ENCODE peak calls at places on chromosomes 1 and 21, in six cellular contexts. P is SK-N-SH, W is HCT116, B is OCI-LY7, O is GM23248, X is PC-3. N is an unnamed sample.

GRCh38 chr1:5484451-5485165 is 507.6 kb downstream of the NPHP4 start:
- DNase-seq in P (no peak), X (no peak), O (no peak), W (no peak), B (no peak), N (no peak)

GRCh38 chr1:221264848-221265247 is 385.6 kb downstream of the HLX start:
- DNase-seq in P (no peak), X (no peak), O (no peak), W (no peak), B (no peak), N (no peak)

GRCh38 chr21:46250146-46250725 is 21.7 kb upstream of the LSS start:
- DNase-seq in O (no peak), B (peak; percentile 54), X (no peak), P (no peak), W (no peak), N (no peak)

GRCh38 chr1:60942896-60943633 is 139.3 kb upstream of the NFIA start:
- DNase-seq in X (no peak), B (peak; percentile 19), O (no peak), W (no peak), P (no peak), N (no peak)

GRCh38 chr1:154466879-154467767 is 34.9 kb upstream of the TDRD10 start:
- DNase-seq in X (no peak), O (no peak), W (no peak), P (no peak), B (no peak), N (no peak)

GRCh38 chr1:40309374-40310128 is 7.5 kb downstream of the COL9A2 start:
- DNase-seq in O (no peak), X (no peak), W (no peak), B (no peak), P (no peak), N (no peak)

GRCh38 chr21:38798481-38798882 is 7.2 kb upstream of the ETS2 start:
- DNase-seq in B (no peak), O (no peak), P (peak; percentile 40), W (peak; percentile 87), X (peak; percentile 96), N (no peak)

GRCh38 chr1:69991644-69992043 is 213.7 kb downstream of the LRRC40 start:
- DNase-seq in P (no peak), O (peak; percentile 65), B (no peak), X (no peak), W (no peak), N (no peak)

GRCh38 chr1:181604482-181604881 is 121.2 kb downstream of the CACNA1E start:
- DNase-seq in W (no peak), O (no peak), P (no peak), B (no peak), X (no peak), N (no peak)

GRCh38 chr1:181603735-181604410 is 120.6 kb downstream of the CACNA1E start:
- DNase-seq in O (no peak), X (no peak), W (no peak), B (no peak), P (no peak), N (no peak)

GRCh38 chr1:181608951-181609350 is 125.6 kb downstream of the CACNA1E start:
- DNase-seq in W (no peak), O (no peak), P (no peak), B (no peak), X (no peak), N (no peak)

GRCh38 chr1:181608386-181608785 is 125.1 kb downstream of the CACNA1E start:
- DNase-seq in P (no peak), X (no peak), W (no peak), O (no peak), B (no peak), N (no peak)

DNA sequence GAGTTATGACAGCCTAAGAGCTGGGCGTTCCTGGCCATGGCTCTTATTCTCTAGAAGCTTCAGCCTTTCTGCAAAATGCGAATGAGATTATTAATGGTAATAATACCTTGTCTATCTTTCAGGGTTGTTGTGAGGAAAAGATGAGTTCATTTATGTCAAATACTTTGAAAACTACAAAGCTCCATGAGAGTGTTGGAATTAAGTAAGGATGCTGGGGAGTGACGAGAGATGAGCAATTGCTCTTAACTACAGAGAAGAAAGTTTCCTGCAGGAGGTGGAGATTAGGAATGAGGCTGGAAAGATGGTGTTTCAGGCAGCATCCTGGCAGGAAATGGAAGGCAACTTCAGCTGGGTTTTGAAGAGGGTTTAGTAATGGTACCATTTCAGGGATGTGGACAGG is 124.2 kb downstream of the CACNA1E start:
- DNase-seq in X (no peak), W (no peak), P (no peak), B (no peak), O (no peak), N (no peak)
- H3K9me2 ChIP-seq in X (no peaks in the 10 kb centered on the region), W (no peaks in the 10 kb centered on the region), P (no peaks in the 10 kb centered on the region), B (no peaks in the 10 kb centered on the region), O (no peaks in the 10 kb centered on the region), N (no peaks in the 10 kb centered on the region)

GRCh38 chr1:25641329-25641725 is 24.7 kb downstream of the MAN1C1 start:
- DNase-seq in X (no peak), B (no peak), P (no peak), W (no peak), O (no peak), N (no peak)
- H3K9me2 ChIP-seq in X (no peaks in the 10 kb centered on the region), B (no peaks in the 10 kb centered on the region), P (no peaks in the 10 kb centered on the region), W (no peaks in the 10 kb centered on the region), O (no peaks in the 10 kb centered on the region), N (no peaks in the 10 kb centered on the region)

GRCh38 chr1:114043548-114043947 is 64.3 kb downstream of the OLFML3 start:
- DNase-seq in B (no peak), O (no peak), P (no peak), X (no peak), W (no peak), N (no peak)
- H3K9me2 ChIP-seq in B (no peaks in the 10 kb centered on the region), O (no peaks in the 10 kb centered on the region), P (no peaks in the 10 kb centered on the region), X (no peaks in the 10 kb centered on the region), W (no peaks in the 10 kb centered on the region), N (no peaks in the 10 kb centered on the region)

DNA sequence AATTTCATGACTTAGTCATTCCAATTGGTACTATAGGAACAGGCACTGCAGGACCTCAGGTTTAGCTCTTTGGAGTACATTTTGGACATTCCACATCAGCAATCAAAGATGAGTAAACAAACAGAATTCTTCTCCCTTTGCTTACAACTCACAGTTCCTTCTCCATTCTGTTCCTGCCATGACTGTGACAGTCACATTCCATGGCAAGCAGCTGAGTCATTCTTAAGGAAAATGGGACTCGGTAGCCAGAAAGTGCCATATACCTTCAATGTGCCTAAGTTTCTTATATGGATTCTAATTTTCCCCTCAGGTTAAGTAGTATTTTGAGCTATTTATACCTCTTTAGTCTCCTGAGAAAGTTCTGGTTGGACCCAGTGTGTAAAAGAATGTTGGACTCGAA is 25.6 kb downstream of the CRCT1 start:
- DNase-seq in O (no peak), X (no peak), W (no peak), B (no peak), P (no peak), N (no peak)
- H3K9me2 ChIP-seq in O (no peaks in the 10 kb centered on the region), X (no peaks in the 10 kb centered on the region), W (no peaks in the 10 kb centered on the region), B (no peaks in the 10 kb centered on the region), P (no peaks in the 10 kb centered on the region), N (no peaks in the 10 kb centered on the region)

DNA sequence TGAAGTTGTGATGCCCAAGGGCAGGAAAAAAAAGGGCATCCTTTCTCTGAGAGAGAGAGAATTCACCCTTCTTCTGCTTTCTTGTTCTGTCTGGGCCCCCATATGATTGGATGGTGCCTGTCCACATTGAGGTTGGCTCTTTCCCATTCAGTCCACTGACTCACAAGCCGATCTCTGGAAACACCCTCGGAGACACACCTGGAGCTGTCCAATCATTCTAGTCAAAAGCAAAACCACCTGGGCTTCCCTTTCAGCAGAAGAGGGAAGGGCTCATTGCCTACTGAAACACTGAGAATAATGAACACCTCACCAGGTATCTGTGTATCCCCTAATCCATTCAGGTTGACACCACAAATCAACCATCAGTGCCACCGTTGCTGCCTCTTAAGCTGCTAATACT is 103.7 kb upstream of the GNG12 start:
- DNase-seq in P (no peak), O (peak; percentile 5), X (no peak), W (no peak), B (no peak), N (no peak)
- H3K9me2 ChIP-seq in P (no peaks in the 10 kb centered on the region), O (no peaks in the 10 kb centered on the region), X (no peaks in the 10 kb centered on the region), W (no peaks in the 10 kb centered on the region), B (no peaks in the 10 kb centered on the region), N (no peaks in the 10 kb centered on the region)